ENCODE peak calls at places on chromosomes 2 and 18, in ten cellular contexts. U, R, X, E, Q, M, F, K, N and Z are unnamed samples.

GRCh38 chr2:33321236-33321731 is 155.2 kb upstream of the RASGRP3 start:
- DNase-seq in U (no peak), R (no peak), X (no peak), E (no peak), Q (peak), M (peak), F (no peak), K (no peak), N (no peak), Z (no peak)

GRCh38 chr18:68797901-68798300 is at the start of gene CCDC102B:
- DNase-seq in U (no peak), R (no peak), X (no peak), E (no peak), Q (peak), M (peak), F (no peak), K (no peak), N (no peak), Z (no peak)

GRCh38 chr2:203126971-203127370 is 111.8 kb upstream of the CYP20A1 start:
- DNase-seq in U (no peak), R (no peak), X (no peak), E (no peak), Q (no peak), M (peak), F (no peak), K (no peak), N (no peak), Z (no peak)

GRCh38 chr2:235027558-235028214 is 75.9 kb downstream of the SH3BP4 start:
- DNase-seq in U (no peak), R (no peak), X (no peak), E (no peak), Q (peak), M (peak), F (peak), K (peak), N (no peak), Z (peak)

GRCh38 chr18:42429208-42429607 is 474.2 kb downstream of the PIK3C3 start:
- DNase-seq in U (no peak), R (no peak), X (no peak), E (no peak), Q (no peak), M (no peak), F (no peak), K (no peak), N (no peak), Z (no peak)

GRCh38 chr2:33210626-33211025 is 263.9 kb downstream of the LTBP1 start:
- DNase-seq in U (no peak), R (no peak), X (no peak), E (no peak), Q (peak), M (peak), F (no peak), K (peak), N (no peak), Z (no peak)

GRCh38 chr18:42958353-42958752 is 157.1 kb downstream of the RIT2 start:
- DNase-seq in U (no peak), R (no peak), X (no peak), E (no peak), Q (no peak), M (no peak), F (no peak), K (no peak), N (no peak), Z (no peak)

GRCh38 chr18:6708880-6709279 is 20.6 kb upstream of the ARHGAP28 start:
- DNase-seq in U (no peak), R (no peak), X (no peak), E (no peak), Q (no peak), M (no peak), F (no peak), K (no peak), N (no peak), Z (no peak)

GRCh38 chr2:190948671-190949070 is 65.3 kb downstream of the STAT1 start:
- DNase-seq in U (no peak), R (no peak), X (no peak), E (no peak), Q (peak), M (peak), F (no peak), K (no peak), N (no peak), Z (no peak)

GRCh38 chr2:130765464-130765863 is 10.1 kb downstream of the AMER3 start:
- DNase-seq in U (no peak), R (no peak), X (no peak), E (no peak), Q (no peak), M (no peak), F (no peak), K (no peak), N (no peak), Z (peak)

GRCh38 chr18:8176554-8176953 is 432.7 kb upstream of the RAB12 start:
- DNase-seq in U (no peak), R (no peak), X (no peak), E (no peak), Q (peak), M (no peak), F (no peak), K (no peak), N (no peak), Z (no peak)

GRCh38 chr2:108447947-108448677 is 894 bp upstream of the GCC2 start:
- DNase-seq in U (no peak), R (no peak), X (no peak), E (no peak), Q (no peak), M (no peak), F (no peak), K (no peak), N (no peak), Z (no peak)

GRCh38 chr2:199100326-199101110 is 357.2 kb downstream of the SATB2 start:
- DNase-seq in U (no peak), R (no peak), X (no peak), E (no peak), Q (peak), M (peak), F (no peak), K (no peak), N (no peak), Z (no peak)

GRCh38 chr2:31258351-31258750 is 24.4 kb downstream of the EHD3 start:
- DNase-seq in U (no peak), R (no peak), X (peak), E (peak), Q (no peak), M (no peak), F (no peak), K (no peak), N (no peak), Z (no peak)

GRCh38 chr2:61733563-61733962 is 120.3 kb downstream of the FAM161A start:
- DNase-seq in U (no peak), R (no peak), X (no peak), E (no peak), Q (no peak), M (peak), F (no peak), K (no peak), N (no peak), Z (no peak)

GRCh38 chr2:61732787-61733186 is 121.1 kb downstream of the FAM161A start:
- DNase-seq in U (no peak), R (no peak), X (no peak), E (no peak), Q (no peak), M (no peak), F (no peak), K (no peak), N (no peak), Z (no peak)

DNA sequence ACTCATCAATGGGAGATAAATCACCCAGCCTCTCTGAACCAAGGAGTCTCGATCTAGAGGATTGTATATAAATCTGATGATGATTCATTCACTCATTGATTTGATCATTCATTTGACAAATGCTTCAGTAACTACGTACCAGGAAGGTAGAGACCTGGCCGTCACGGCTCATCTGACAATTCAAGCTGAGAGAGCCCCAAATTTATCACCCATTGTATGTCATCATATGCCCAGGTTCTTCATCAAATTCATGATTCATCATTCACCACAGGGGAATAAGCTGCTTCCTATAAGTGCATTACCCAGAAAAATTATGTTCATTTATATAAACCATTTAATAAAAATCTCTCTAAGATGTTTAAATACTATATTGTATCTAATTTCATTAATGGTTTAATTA is 116.9 kb downstream of the FAM161A start:
- DNase-seq in U (no peak), R (no peak), X (no peak), E (no peak), Q (no peak), M (no peak), F (no peak), K (no peak), N (no peak), Z (no peak)
- TF ChIP-seq CTCF in U (no peak), R (no peak), X (no peak), E (no peak), Q (no peak), M (no peak), F (no peak), K (no peak), N (no peak), Z (no peak)

DNA sequence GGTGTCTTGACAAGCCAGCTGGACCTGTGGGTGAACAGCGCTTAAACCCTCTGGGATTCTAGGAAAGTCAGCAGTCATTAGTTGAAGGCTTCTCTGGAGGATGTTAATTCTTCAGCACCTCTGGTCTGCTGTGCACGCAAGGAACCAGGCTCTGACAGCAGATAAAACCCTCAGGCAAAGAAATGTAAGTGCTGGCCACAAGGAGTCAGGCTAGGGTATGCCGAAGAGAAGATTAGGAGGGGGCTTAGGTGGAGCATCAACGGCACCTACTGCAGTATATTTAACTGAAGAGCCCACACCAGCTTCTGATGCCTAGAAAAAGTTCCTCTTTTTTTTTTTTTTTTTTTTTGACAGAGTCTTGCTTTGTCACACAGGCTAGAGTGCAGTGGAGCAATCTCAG is 304.2 kb upstream of the MC4R start:
- DNase-seq in U (no peak), R (no peak), X (no peak), E (no peak), Q (no peak), M (no peak), F (no peak), K (no peak), N (no peak), Z (no peak)
- TF ChIP-seq CTCF in U (no peak), R (no peak), X (no peak), E (no peak), Q (no peak), M (no peak), F (no peak), K (no peak), N (no peak), Z (no peak)

DNA sequence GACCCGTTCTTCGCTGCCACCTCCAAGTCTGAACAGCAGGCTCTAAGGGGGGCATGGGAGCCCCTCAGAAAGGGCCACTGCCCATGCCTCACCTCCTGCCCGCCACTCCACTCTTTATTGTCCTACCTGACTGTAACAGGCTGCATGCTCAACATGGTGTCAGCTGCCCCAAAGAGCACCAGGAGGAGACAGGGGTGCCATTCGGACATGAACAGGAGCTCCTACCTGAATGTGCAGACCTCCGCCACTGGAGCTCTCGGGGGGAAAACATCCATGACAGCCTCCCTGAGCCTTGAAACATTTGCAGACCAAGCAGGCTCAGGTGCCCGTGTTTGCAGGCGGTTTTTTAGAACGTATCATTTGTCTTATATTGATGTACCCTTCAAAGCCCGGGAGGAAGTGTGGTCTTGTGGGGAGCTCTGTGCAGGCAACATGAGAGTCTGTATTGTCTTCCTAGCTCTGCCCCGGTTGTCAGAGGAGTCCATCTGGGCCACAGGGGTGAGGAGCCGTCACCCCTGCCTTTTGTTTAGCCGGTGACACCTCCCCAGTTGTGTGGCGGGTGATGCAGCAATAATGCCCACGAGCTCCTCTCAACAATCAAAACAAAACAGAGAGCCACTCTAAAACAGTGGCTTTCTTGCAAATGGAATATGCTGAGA is 35.1 kb upstream of the CD8A start:
- DNase-seq in U (no peak), R (no peak), X (no peak), E (no peak), Q (no peak), M (no peak), F (no peak), K (no peak), N (no peak), Z (no peak)
- TF ChIP-seq CTCF in U (no peak), R (no peak), X (no peak), E (no peak), Q (no peak), M (no peak), F (no peak), K (no peak), N (no peak), Z (no peak)

GRCh38 chr2:230929381-230930148 is 4.5 kb upstream of the GPR55 start:
- DNase-seq in U (peak), R (no peak), X (no peak), E (peak), Q (no peak), M (no peak), F (no peak), K (no peak), N (no peak), Z (no peak)
- TF ChIP-seq CTCF in U (no peak), R (no peak), X (peak), E (no peak), Q (no peak), M (no peak), F (no peak), K (no peak), N (no peak), Z (no peak)

DNA sequence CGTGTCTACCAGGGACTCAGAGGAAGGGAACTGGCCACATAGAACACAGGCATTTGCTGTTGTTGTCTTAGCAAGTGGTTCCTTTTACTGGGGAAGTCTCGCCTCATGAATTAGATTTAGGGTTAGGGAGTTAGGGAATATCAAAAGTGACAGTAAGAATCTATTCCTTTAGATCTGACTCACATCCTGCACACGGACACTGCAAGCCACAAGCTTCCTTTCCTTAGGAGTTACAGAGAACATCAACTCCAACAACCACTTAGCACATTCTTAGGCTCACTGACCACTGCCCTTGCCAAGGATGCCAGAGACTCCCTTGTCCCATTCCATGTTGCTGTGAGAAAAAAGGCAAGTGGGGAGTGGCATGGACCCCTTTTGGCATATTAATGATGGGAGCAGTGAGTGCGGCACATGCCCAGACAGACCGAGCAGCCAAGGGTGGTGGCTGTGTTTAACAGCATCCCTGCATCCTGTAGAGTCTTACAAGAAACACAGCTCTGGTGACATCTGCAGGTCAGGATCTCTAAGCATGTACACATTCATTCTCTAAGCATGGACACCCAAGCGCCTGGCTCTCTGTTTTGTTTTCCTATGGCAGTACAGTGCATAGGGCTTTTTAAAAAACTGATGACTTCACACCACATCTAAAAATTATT is 745.6 kb upstream of the RAB6C start:
- DNase-seq in U (no peak), R (no peak), X (peak), E (no peak), Q (peak), M (peak), F (no peak), K (peak), N (peak), Z (no peak)
- TF ChIP-seq CTCF in U (no peak), R (no peak), X (no peak), E (no peak), Q (no peak), M (no peak), F (no peak), K (no peak), N (no peak), Z (peak)

GRCh38 chr18:13369756-13370510 is 151.4 kb downstream of the LDLRAD4 start:
- DNase-seq in U (no peak), R (no peak), X (no peak), E (no peak), Q (no peak), M (peak), F (no peak), K (peak), N (peak), Z (no peak)
- TF ChIP-seq CTCF in U (no peak), R (no peak), X (no peak), E (no peak), Q (no peak), M (no peak), F (no peak), K (no peak), N (no peak), Z (no peak)

GRCh38 chr2:84653302-84653701 is 137.0 kb downstream of the DNAH6 start:
- DNase-seq in U (no peak), R (no peak), X (no peak), E (no peak), Q (peak), M (no peak), F (no peak), K (no peak), N (no peak), Z (no peak)
- TF ChIP-seq CTCF in U (no peak), R (no peak), X (no peak), E (no peak), Q (no peak), M (peak), F (no peak), K (no peak), N (no peak), Z (peak)

DNA sequence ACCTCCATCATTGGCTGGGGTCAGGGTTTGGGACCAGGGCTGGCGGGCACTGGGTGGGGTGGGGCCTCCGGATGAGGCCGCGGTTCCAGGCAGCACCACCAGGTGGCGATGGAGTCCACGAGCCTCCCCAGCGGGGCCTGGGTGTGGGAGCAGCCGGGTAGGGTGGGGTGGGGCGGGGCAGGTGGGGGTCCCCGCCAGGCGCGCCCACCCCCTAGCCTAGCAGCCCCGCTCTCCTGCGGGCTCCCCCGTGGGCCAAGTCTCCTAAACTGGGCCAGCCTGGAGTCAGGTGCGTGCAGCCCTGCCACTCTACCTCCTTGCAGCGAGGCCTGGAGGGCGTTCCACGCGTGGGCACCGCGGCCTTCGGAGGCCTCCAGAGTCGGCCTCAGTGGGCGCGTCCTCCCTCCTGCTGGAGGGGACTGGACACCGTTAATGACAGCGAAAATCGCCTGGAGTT is 187.5 kb downstream of the TWIST2 start:
- DNase-seq in U (no peak), R (peak), X (peak), E (peak), Q (peak), M (no peak), F (peak), K (no peak), N (peak), Z (no peak)
- TF ChIP-seq CTCF in U (peak), R (peak), X (peak), E (peak), Q (peak), M (peak), F (peak), K (peak), N (peak), Z (peak)

GRCh38 chr2:61660511-61661388 is 122.6 kb upstream of the XPO1 start:
- DNase-seq in U (no peak), R (no peak), X (no peak), E (no peak), Q (peak), M (no peak), F (no peak), K (no peak), N (no peak), Z (no peak)

GRCh38 chr2:61662990-61663389 is 124.8 kb upstream of the XPO1 start:
- DNase-seq in U (no peak), R (no peak), X (no peak), E (no peak), Q (no peak), M (peak), F (no peak), K (no peak), N (no peak), Z (no peak)

GRCh38 chr2:61664190-61664589 is 126.0 kb upstream of the XPO1 start:
- DNase-seq in U (no peak), R (no peak), X (no peak), E (no peak), Q (no peak), M (no peak), F (no peak), K (no peak), N (no peak), Z (no peak)

GRCh38 chr2:61658841-61659780 is 121.0 kb upstream of the XPO1 start:
- DNase-seq in U (no peak), R (no peak), X (peak), E (no peak), Q (peak), M (peak), F (no peak), K (peak), N (no peak), Z (no peak)
- TF ChIP-seq CTCF in U (no peak), R (peak), X (peak), E (peak), Q (peak), M (peak), F (peak), K (peak), N (no peak), Z (peak)